ENCODE peak calls at places on chromosome 10, in seven cellular contexts. O, H, Q, W, C, U and G are unnamed samples.

GRCh38 chr10:113911839-113912238 is 57.4 kb downstream of the NHLRC2 start:
- DNase-seq in O (no peak), H (no peak), Q (no peak), W (no peak), C (no peak), U (no peak), G (no peak)

GRCh38 chr10:131111007-131111406 is 200.5 kb downstream of the TCERG1L start:
- DNase-seq in O (no peak), H (no peak), Q (no peak), W (no peak), C (no peak), U (no peak), G (no peak)

GRCh38 chr10:75462865-75463264 is 31.4 kb downstream of the LRMDA start:
- DNase-seq in O (no peak), H (no peak), Q (no peak), W (no peak), C (no peak), U (no peak), G (no peak)

GRCh38 chr10:86139066-86139657 is 227.4 kb downstream of the GRID1 start:
- DNase-seq in O (peak), H (peak), Q (no peak), W (peak), C (no peak), U (no peak), G (peak)

GRCh38 chr10:74056081-74056818 is 58.3 kb downstream of the VCL start:
- DNase-seq in O (no peak), H (no peak), Q (peak), W (no peak), C (peak), U (peak), G (no peak)

GRCh38 chr10:102837230-102837721 is at the start of gene CYP17A1:
- DNase-seq in O (no peak), H (peak), Q (no peak), W (no peak), C (no peak), U (peak), G (no peak)

GRCh38 chr10:129953541-129954031 is 10.5 kb downstream of the EBF3 start:
- DNase-seq in O (no peak), H (no peak), Q (no peak), W (no peak), C (no peak), U (no peak), G (no peak)

GRCh38 chr10:14873090-14873760 is 5.4 kb upstream of the SUV39H2 start:
- DNase-seq in O (no peak), H (no peak), Q (peak), W (no peak), C (no peak), U (peak), G (no peak)

GRCh38 chr10:106401161-106401560 is 763.3 kb downstream of the SORCS1 start:
- DNase-seq in O (no peak), H (no peak), Q (peak), W (no peak), C (no peak), U (peak), G (no peak)

GRCh38 chr10:132551093-132551807 is 13.7 kb downstream of the INPP5A start:
- DNase-seq in O (peak), H (no peak), Q (no peak), W (no peak), C (peak), U (no peak), G (peak)

GRCh38 chr10:70232155-70232858 is 922 bp downstream of the PPA1 start:
- DNase-seq in O (no peak), H (peak), Q (peak), W (peak), C (peak), U (peak), G (peak)